ENCODE peak calls at places on chromosome 10, in seven cellular contexts. One of them, this sample, is unnamed.
A peak's percentile ranks its signal among the peaks of the same experiment; 100 is the strongest.

GRCh38 chr10:104591451-104591850 is 49.6 kb upstream of the SORCS3 start:
- DNase-seq in fibroblast of lung: no peak
- DNase-seq in CD4-positive, CD25-positive, alpha-beta regulatory T cell: no peak
- DNase-seq in right atrium auricular region: no peak
- DNase-seq in cardiac muscle cell: no peak
- DNase-seq in ascending aorta: no peak
- DNase-seq in heart left ventricle: no peak
- DNase-seq in this sample: no peak

GRCh38 chr10:78489034-78489433 is 455.4 kb downstream of the RPS24 start:
- DNase-seq in right atrium auricular region: no peak
- DNase-seq in fibroblast of lung: no peak
- DNase-seq in cardiac muscle cell: no peak
- DNase-seq in heart left ventricle: no peak
- DNase-seq in ascending aorta: no peak
- DNase-seq in CD4-positive, CD25-positive, alpha-beta regulatory T cell: no peak
- DNase-seq in this sample: no peak

GRCh38 chr10:71694567-71694968 is 25.0 kb downstream of the C10orf105 start:
- DNase-seq in ascending aorta: no peak
- DNase-seq in CD4-positive, CD25-positive, alpha-beta regulatory T cell: peak; percentile 37
- DNase-seq in cardiac muscle cell: no peak
- DNase-seq in heart left ventricle: peak; percentile 65
- DNase-seq in fibroblast of lung: no peak
- DNase-seq in right atrium auricular region: no peak
- DNase-seq in this sample: no peak

GRCh38 chr10:76037531-76037930 is 606.1 kb downstream of the LRMDA start:
- DNase-seq in CD4-positive, CD25-positive, alpha-beta regulatory T cell: no peak
- DNase-seq in cardiac muscle cell: no peak
- DNase-seq in heart left ventricle: no peak
- DNase-seq in fibroblast of lung: no peak
- DNase-seq in right atrium auricular region: no peak
- DNase-seq in ascending aorta: no peak
- DNase-seq in this sample: no peak

GRCh38 chr10:30783939-30784500 is 154.5 kb upstream of the LYZL2 start:
- DNase-seq in right atrium auricular region: peak; percentile 86
- DNase-seq in ascending aorta: peak; percentile 92
- DNase-seq in heart left ventricle: peak; percentile 88
- DNase-seq in cardiac muscle cell: peak; percentile 90
- DNase-seq in CD4-positive, CD25-positive, alpha-beta regulatory T cell: peak; percentile 79
- DNase-seq in fibroblast of lung: peak; percentile 93
- DNase-seq in this sample: peak; percentile 86

GRCh38 chr10:111354859-111355258 is 278.0 kb downstream of the ADRA2A start:
- DNase-seq in CD4-positive, CD25-positive, alpha-beta regulatory T cell: no peak
- DNase-seq in ascending aorta: no peak
- DNase-seq in heart left ventricle: no peak
- DNase-seq in right atrium auricular region: no peak
- DNase-seq in fibroblast of lung: no peak
- DNase-seq in cardiac muscle cell: no peak
- DNase-seq in this sample: no peak

GRCh38 chr10:33559105-33559504 is 224.6 kb upstream of the NRP1 start:
- DNase-seq in fibroblast of lung: peak; percentile 89
- DNase-seq in ascending aorta: no peak
- DNase-seq in cardiac muscle cell: no peak
- DNase-seq in right atrium auricular region: no peak
- DNase-seq in CD4-positive, CD25-positive, alpha-beta regulatory T cell: no peak
- DNase-seq in heart left ventricle: no peak
- DNase-seq in this sample: peak; percentile 23

GRCh38 chr10:90977162-90977854 is 56.4 kb upstream of the ANKRD1 start:
- DNase-seq in CD4-positive, CD25-positive, alpha-beta regulatory T cell: no peak
- DNase-seq in heart left ventricle: no peak
- DNase-seq in right atrium auricular region: no peak
- DNase-seq in fibroblast of lung: no peak
- DNase-seq in ascending aorta: no peak
- DNase-seq in cardiac muscle cell: no peak
- DNase-seq in this sample: no peak

GRCh38 chr10:3786295-3786981 is 1.4 kb upstream of the KLF6 start:
- DNase-seq in heart left ventricle: peak; percentile 58
- DNase-seq in CD4-positive, CD25-positive, alpha-beta regulatory T cell: peak; percentile 44
- DNase-seq in fibroblast of lung: peak; percentile 62
- DNase-seq in ascending aorta: no peak
- DNase-seq in cardiac muscle cell: peak; percentile 45
- DNase-seq in right atrium auricular region: no peak
- DNase-seq in this sample: peak; percentile 68

GRCh38 chr10:71375954-71376353 is 20.8 kb upstream of the CDH23 start:
- DNase-seq in cardiac muscle cell: no peak
- DNase-seq in heart left ventricle: no peak
- DNase-seq in CD4-positive, CD25-positive, alpha-beta regulatory T cell: no peak
- DNase-seq in right atrium auricular region: no peak
- DNase-seq in fibroblast of lung: no peak
- DNase-seq in ascending aorta: no peak
- DNase-seq in this sample: no peak

GRCh38 chr10:128047337-128047736 is 78.9 kb downstream of the MKI67 start:
- DNase-seq in cardiac muscle cell: peak; percentile 65
- DNase-seq in right atrium auricular region: peak; percentile 77
- DNase-seq in CD4-positive, CD25-positive, alpha-beta regulatory T cell: peak; percentile 82
- DNase-seq in fibroblast of lung: no peak
- DNase-seq in ascending aorta: peak; percentile 87
- DNase-seq in heart left ventricle: peak; percentile 80
- DNase-seq in this sample: peak; percentile 55

GRCh38 chr10:33136781-33137180 is 178.8 kb upstream of the ITGB1 start:
- DNase-seq in CD4-positive, CD25-positive, alpha-beta regulatory T cell: peak; percentile 30
- DNase-seq in ascending aorta: no peak
- DNase-seq in cardiac muscle cell: no peak
- DNase-seq in heart left ventricle: no peak
- DNase-seq in right atrium auricular region: no peak
- DNase-seq in fibroblast of lung: no peak
- DNase-seq in this sample: no peak

GRCh38 chr10:30752481-30752881 is 122.9 kb upstream of the LYZL2 start:
- DNase-seq in ascending aorta: no peak
- DNase-seq in cardiac muscle cell: peak; percentile 70
- DNase-seq in CD4-positive, CD25-positive, alpha-beta regulatory T cell: no peak
- DNase-seq in heart left ventricle: no peak
- DNase-seq in right atrium auricular region: no peak
- DNase-seq in fibroblast of lung: no peak
- DNase-seq in this sample: no peak

GRCh38 chr10:31645786-31646185 is 282.8 kb downstream of the ARHGAP12 start:
- DNase-seq in heart left ventricle: no peak
- DNase-seq in fibroblast of lung: no peak
- DNase-seq in ascending aorta: no peak
- DNase-seq in CD4-positive, CD25-positive, alpha-beta regulatory T cell: no peak
- DNase-seq in cardiac muscle cell: no peak
- DNase-seq in right atrium auricular region: no peak
- DNase-seq in this sample: no peak

GRCh38 chr10:133520193-133520738 is 6.9 kb upstream of the CYP2E1 start:
- DNase-seq in cardiac muscle cell: no peak
- DNase-seq in fibroblast of lung: peak; percentile 27
- DNase-seq in right atrium auricular region: no peak
- DNase-seq in ascending aorta: peak; percentile 82
- DNase-seq in CD4-positive, CD25-positive, alpha-beta regulatory T cell: peak; percentile 83
- DNase-seq in heart left ventricle: peak; percentile 73
- DNase-seq in this sample: peak; percentile 88

GRCh38 chr10:47092822-47093221 is 181.6 kb downstream of the PTPN20 start:
- DNase-seq in heart left ventricle: no peak
- DNase-seq in ascending aorta: peak; percentile 42
- DNase-seq in cardiac muscle cell: no peak
- DNase-seq in fibroblast of lung: no peak
- DNase-seq in CD4-positive, CD25-positive, alpha-beta regulatory T cell: no peak
- DNase-seq in right atrium auricular region: no peak
- DNase-seq in this sample: no peak

GRCh38 chr10:17375936-17376584 is 78.3 kb downstream of the ST8SIA6 start:
- DNase-seq in fibroblast of lung: no peak
- DNase-seq in CD4-positive, CD25-positive, alpha-beta regulatory T cell: no peak
- DNase-seq in heart left ventricle: no peak
- DNase-seq in ascending aorta: no peak
- DNase-seq in right atrium auricular region: no peak
- DNase-seq in cardiac muscle cell: peak; percentile 1
- DNase-seq in this sample: no peak

GRCh38 chr10:104345941-104346340 is 7.7 kb upstream of the ITPRIP start:
- DNase-seq in heart left ventricle: no peak
- DNase-seq in ascending aorta: no peak
- DNase-seq in fibroblast of lung: no peak
- DNase-seq in CD4-positive, CD25-positive, alpha-beta regulatory T cell: no peak
- DNase-seq in right atrium auricular region: no peak
- DNase-seq in cardiac muscle cell: no peak
- DNase-seq in this sample: no peak

GRCh38 chr10:101782811-101783735 is at the start of gene NPM3:
- DNase-seq in CD4-positive, CD25-positive, alpha-beta regulatory T cell: peak; percentile 76
- DNase-seq in cardiac muscle cell: peak; percentile 92
- DNase-seq in ascending aorta: peak; percentile 89
- DNase-seq in heart left ventricle: peak; percentile 83
- DNase-seq in right atrium auricular region: peak; percentile 87
- DNase-seq in fibroblast of lung: peak; percentile 71
- DNase-seq in this sample: peak; percentile 89

GRCh38 chr10:113639966-113640365 is 23.9 kb downstream of the NRAP start:
- DNase-seq in cardiac muscle cell: no peak
- DNase-seq in heart left ventricle: no peak
- DNase-seq in fibroblast of lung: no peak
- DNase-seq in right atrium auricular region: no peak
- DNase-seq in CD4-positive, CD25-positive, alpha-beta regulatory T cell: no peak
- DNase-seq in ascending aorta: no peak
- DNase-seq in this sample: no peak

GRCh38 chr10:57864789-57865676 is 402.7 kb downstream of the IPMK start:
- DNase-seq in cardiac muscle cell: no peak
- DNase-seq in right atrium auricular region: no peak
- DNase-seq in ascending aorta: no peak
- DNase-seq in CD4-positive, CD25-positive, alpha-beta regulatory T cell: no peak
- DNase-seq in heart left ventricle: no peak
- DNase-seq in fibroblast of lung: no peak
- DNase-seq in this sample: no peak

GRCh38 chr10:83522881-83523386 is 616.4 kb upstream of the GHITM start:
- DNase-seq in cardiac muscle cell: no peak
- DNase-seq in fibroblast of lung: no peak
- DNase-seq in right atrium auricular region: peak; percentile 67
- DNase-seq in CD4-positive, CD25-positive, alpha-beta regulatory T cell: no peak
- DNase-seq in heart left ventricle: peak; percentile 50
- DNase-seq in ascending aorta: no peak
- DNase-seq in this sample: no peak

GRCh38 chr10:32070645-32071044 is 14.4 kb upstream of the KIF5B start:
- DNase-seq in cardiac muscle cell: no peak
- DNase-seq in CD4-positive, CD25-positive, alpha-beta regulatory T cell: no peak
- DNase-seq in ascending aorta: no peak
- DNase-seq in right atrium auricular region: no peak
- DNase-seq in heart left ventricle: no peak
- DNase-seq in fibroblast of lung: no peak
- DNase-seq in this sample: no peak

GRCh38 chr10:21727452-21728168 is 193.6 kb downstream of the MLLT10 start:
- DNase-seq in ascending aorta: no peak
- DNase-seq in CD4-positive, CD25-positive, alpha-beta regulatory T cell: no peak
- DNase-seq in fibroblast of lung: peak; percentile 20
- DNase-seq in right atrium auricular region: no peak
- DNase-seq in cardiac muscle cell: no peak
- DNase-seq in heart left ventricle: no peak
- DNase-seq in this sample: no peak

GRCh38 chr10:116134316-116134715 is 138.7 kb downstream of the GFRA1 start:
- DNase-seq in CD4-positive, CD25-positive, alpha-beta regulatory T cell: no peak
- DNase-seq in heart left ventricle: no peak
- DNase-seq in cardiac muscle cell: no peak
- DNase-seq in fibroblast of lung: peak; percentile 3
- DNase-seq in right atrium auricular region: no peak
- DNase-seq in ascending aorta: no peak
- DNase-seq in this sample: no peak

GRCh38 chr10:51228714-51229100 is 154.4 kb downstream of the PRKG1 start:
- DNase-seq in ascending aorta: no peak
- DNase-seq in CD4-positive, CD25-positive, alpha-beta regulatory T cell: no peak
- DNase-seq in fibroblast of lung: no peak
- DNase-seq in cardiac muscle cell: no peak
- DNase-seq in right atrium auricular region: no peak
- DNase-seq in heart left ventricle: no peak
- DNase-seq in this sample: no peak
- H3K4me1 ChIP-seq in ascending aorta: peaks cover 4% of the 10 kb centered on the region
- H3K4me1 ChIP-seq in CD4-positive, CD25-positive, alpha-beta regulatory T cell: no peaks in the 10 kb centered on the region
- H3K4me1 ChIP-seq in fibroblast of lung: peaks cover 6% of the 10 kb centered on the region
- H3K4me1 ChIP-seq in cardiac muscle cell: no peaks in the 10 kb centered on the region
- H3K4me1 ChIP-seq in right atrium auricular region: no peaks in the 10 kb centered on the region
- H3K4me1 ChIP-seq in heart left ventricle: peaks cover 49% of the 10 kb centered on the region
- H3K4me1 ChIP-seq in this sample: peaks cover 73% of the 10 kb centered on the region

DNA sequence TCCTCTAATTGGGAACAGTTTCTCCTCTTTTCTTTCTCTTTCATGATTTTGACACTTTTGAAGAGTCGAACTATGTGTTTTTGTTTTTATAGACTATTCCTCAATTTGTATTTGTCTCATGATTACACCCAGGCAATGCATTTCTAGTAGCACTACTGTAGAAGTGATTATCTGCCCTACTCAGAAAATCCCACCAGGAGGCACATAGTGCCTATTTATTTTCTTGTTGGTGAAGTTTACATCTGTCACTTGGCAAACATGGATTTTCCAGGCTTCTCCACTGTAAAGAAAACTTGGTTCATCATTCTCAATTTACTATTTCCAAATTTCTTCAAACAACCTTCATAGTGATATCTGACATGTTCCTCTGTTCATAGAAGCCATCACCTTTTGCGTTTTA is 893.9 kb downstream of the CCSER2 start:
- DNase-seq in right atrium auricular region: no peak
- DNase-seq in heart left ventricle: no peak
- DNase-seq in CD4-positive, CD25-positive, alpha-beta regulatory T cell: no peak
- DNase-seq in ascending aorta: no peak
- DNase-seq in fibroblast of lung: no peak
- DNase-seq in cardiac muscle cell: no peak
- DNase-seq in this sample: no peak
- H3K27ac ChIP-seq in right atrium auricular region: no peak overlapping the region
- H3K27ac ChIP-seq in heart left ventricle: no peak overlapping the region
- H3K27ac ChIP-seq in CD4-positive, CD25-positive, alpha-beta regulatory T cell: no peak overlapping the region
- H3K27ac ChIP-seq in ascending aorta: no peak overlapping the region
- H3K27ac ChIP-seq in fibroblast of lung: no peak overlapping the region
- H3K27ac ChIP-seq in cardiac muscle cell: no peak overlapping the region
- H3K27ac ChIP-seq in this sample: no peak overlapping the region

DNA sequence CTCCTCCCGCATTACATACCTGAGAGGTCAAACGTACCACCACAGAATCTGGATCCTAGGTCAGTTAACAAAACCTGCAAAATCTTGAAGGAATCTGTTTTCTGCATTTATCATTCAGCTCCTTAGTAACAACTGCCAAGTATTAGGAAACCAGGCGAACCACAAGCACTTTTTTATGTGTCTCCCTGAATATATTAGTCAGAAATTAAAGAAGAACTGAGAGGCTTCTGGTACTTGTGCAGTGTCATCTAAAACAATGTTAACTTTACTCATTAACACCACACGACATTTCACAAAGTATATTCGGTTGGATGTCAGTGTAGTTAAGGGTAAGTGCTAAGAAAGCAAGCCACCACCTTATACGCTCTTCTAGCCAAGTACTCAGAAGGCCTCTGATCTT is 2.5 kb downstream of the CCDC6 start:
- DNase-seq in fibroblast of lung: peak; percentile 39
- DNase-seq in CD4-positive, CD25-positive, alpha-beta regulatory T cell: no peak
- DNase-seq in cardiac muscle cell: no peak
- DNase-seq in right atrium auricular region: no peak
- DNase-seq in heart left ventricle: no peak
- DNase-seq in ascending aorta: no peak
- DNase-seq in this sample: no peak
- H3K4me1 ChIP-seq in fibroblast of lung: peaks cover 7% of the 10 kb centered on the region
- H3K4me1 ChIP-seq in CD4-positive, CD25-positive, alpha-beta regulatory T cell: peaks cover 54% of the 10 kb centered on the region
- H3K4me1 ChIP-seq in cardiac muscle cell: peaks cover 35% of the 10 kb centered on the region
- H3K4me1 ChIP-seq in right atrium auricular region: no peaks in the 10 kb centered on the region
- H3K4me1 ChIP-seq in heart left ventricle: peaks cover 41% of the 10 kb centered on the region
- H3K4me1 ChIP-seq in ascending aorta: peaks cover 6% of the 10 kb centered on the region
- H3K4me1 ChIP-seq in this sample: peaks cover 44% of the 10 kb centered on the region

DNA sequence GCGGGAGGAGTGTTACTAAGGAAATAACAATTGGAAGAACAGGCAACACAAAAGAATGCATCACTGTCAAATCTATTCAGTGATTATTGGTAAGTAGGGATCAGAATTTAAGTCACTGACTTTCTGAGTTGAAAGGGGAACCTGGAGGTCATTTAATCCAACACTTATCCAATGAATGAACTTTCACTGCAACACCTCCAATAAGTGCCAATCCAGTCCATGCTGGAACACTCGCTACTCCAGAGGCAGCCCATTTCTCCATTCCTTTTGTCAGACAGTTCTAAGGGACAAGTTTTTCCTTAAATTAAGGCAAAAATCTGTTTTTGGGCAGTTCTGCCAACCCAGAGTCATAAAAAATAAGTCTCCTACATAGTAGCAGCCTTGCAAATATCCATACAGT is 29.5 kb downstream of the FRA10AC1 start:
- DNase-seq in right atrium auricular region: no peak
- DNase-seq in heart left ventricle: no peak
- DNase-seq in ascending aorta: no peak
- DNase-seq in fibroblast of lung: no peak
- DNase-seq in CD4-positive, CD25-positive, alpha-beta regulatory T cell: no peak
- DNase-seq in cardiac muscle cell: no peak
- DNase-seq in this sample: no peak
- H3K27ac ChIP-seq in right atrium auricular region: no peak overlapping the region
- H3K27ac ChIP-seq in heart left ventricle: no peak overlapping the region
- H3K27ac ChIP-seq in ascending aorta: no peak overlapping the region
- H3K27ac ChIP-seq in fibroblast of lung: no peak overlapping the region
- H3K27ac ChIP-seq in CD4-positive, CD25-positive, alpha-beta regulatory T cell: no peak overlapping the region
- H3K27ac ChIP-seq in cardiac muscle cell: no peak overlapping the region
- H3K27ac ChIP-seq in this sample: no peak overlapping the region

This sample was measured in psoas muscle.